ENCODE peak calls at places on chromosomes 6 and 20, in nine cellular contexts. One of them, this sample, is unnamed.

GRCh38 chr6:144190593-144190992 is 40.3 kb downstream of the STX11 start:
- DNase-seq in WTC11: no peak
- DNase-seq in HepG2: no peak
- DNase-seq in GM12878: no peak
- DNase-seq in A549: no peak
- DNase-seq in SK-N-SH: no peak
- DNase-seq in K562: no peak
- DNase-seq in HCT116: no peak
- DNase-seq in NB4: no peak
- DNase-seq in this sample: peak; percentile 95

GRCh38 chr6:2749972-2750600 is 636 bp downstream of the MYLK4 start:
- DNase-seq in WTC11: peak; percentile 62
- DNase-seq in HepG2: peak; percentile 46
- DNase-seq in GM12878: no peak
- DNase-seq in A549: peak; percentile 32
- DNase-seq in SK-N-SH: peak; percentile 55
- DNase-seq in K562: peak; percentile 71
- DNase-seq in HCT116: peak; percentile 43
- DNase-seq in NB4: peak; percentile 82
- DNase-seq in this sample: peak; percentile 65

GRCh38 chr6:89999154-89999553 is 104.9 kb downstream of the GJA10 start:
- DNase-seq in WTC11: no peak
- DNase-seq in HepG2: no peak
- DNase-seq in GM12878: no peak
- DNase-seq in A549: no peak
- DNase-seq in SK-N-SH: no peak
- DNase-seq in K562: peak; percentile 20
- DNase-seq in HCT116: peak; percentile 54
- DNase-seq in NB4: no peak
- DNase-seq in this sample: no peak

GRCh38 chr6:6277418-6277817 is 43.0 kb downstream of the F13A1 start:
- DNase-seq in WTC11: no peak
- DNase-seq in HepG2: no peak
- DNase-seq in GM12878: no peak
- DNase-seq in A549: no peak
- DNase-seq in SK-N-SH: no peak
- DNase-seq in K562: no peak
- DNase-seq in HCT116: no peak
- DNase-seq in NB4: peak; percentile 71
- DNase-seq in this sample: no peak

GRCh38 chr6:105539879-105540278 is 137.0 kb upstream of the PREP start:
- DNase-seq in WTC11: no peak
- DNase-seq in HepG2: no peak
- DNase-seq in GM12878: no peak
- DNase-seq in A549: no peak
- DNase-seq in SK-N-SH: no peak
- DNase-seq in K562: no peak
- DNase-seq in HCT116: no peak
- DNase-seq in NB4: no peak
- DNase-seq in this sample: no peak

GRCh38 chr6:144305985-144306384 is 20.9 kb downstream of the UTRN start:
- DNase-seq in WTC11: no peak
- DNase-seq in HepG2: no peak
- DNase-seq in GM12878: peak; percentile 30
- DNase-seq in A549: no peak
- DNase-seq in SK-N-SH: no peak
- DNase-seq in K562: no peak
- DNase-seq in HCT116: no peak
- DNase-seq in NB4: no peak
- DNase-seq in this sample: no peak

GRCh38 chr6:131281471-131282270 is 146.4 kb downstream of the AKAP7 start:
- DNase-seq in WTC11: peak; percentile 59
- DNase-seq in HepG2: no peak
- DNase-seq in GM12878: no peak
- DNase-seq in A549: no peak
- DNase-seq in SK-N-SH: no peak
- DNase-seq in K562: no peak
- DNase-seq in HCT116: no peak
- DNase-seq in NB4: peak; percentile 82
- DNase-seq in this sample: peak; percentile 88

GRCh38 chr6:61809004-61809595 is 476.9 kb downstream of the KHDRBS2 start:
- DNase-seq in WTC11: no peak
- DNase-seq in HepG2: peak; percentile 45
- DNase-seq in GM12878: no peak
- DNase-seq in A549: peak; percentile 0
- DNase-seq in SK-N-SH: peak; percentile 2
- DNase-seq in K562: no peak
- DNase-seq in HCT116: no peak
- DNase-seq in NB4: peak; percentile 56
- DNase-seq in this sample: no peak

GRCh38 chr6:143027058-143027457 is 33.6 kb upstream of the AIG1 start:
- DNase-seq in WTC11: peak; percentile 62
- DNase-seq in HepG2: peak; percentile 38
- DNase-seq in GM12878: no peak
- DNase-seq in A549: no peak
- DNase-seq in SK-N-SH: no peak
- DNase-seq in K562: no peak
- DNase-seq in HCT116: peak; percentile 7
- DNase-seq in NB4: peak; percentile 56
- DNase-seq in this sample: peak; percentile 61

GRCh38 chr6:14638562-14638931 is 521.0 kb downstream of the CD83 start:
- DNase-seq in WTC11: no peak
- DNase-seq in HepG2: no peak
- DNase-seq in GM12878: no peak
- DNase-seq in A549: no peak
- DNase-seq in SK-N-SH: no peak
- DNase-seq in K562: no peak
- DNase-seq in HCT116: no peak
- DNase-seq in NB4: peak; percentile 42
- DNase-seq in this sample: no peak

GRCh38 chr6:132763269-132763668 is 5.6 kb upstream of the VNN2 start:
- DNase-seq in WTC11: no peak
- DNase-seq in HepG2: no peak
- DNase-seq in GM12878: peak; percentile 32
- DNase-seq in A549: no peak
- DNase-seq in SK-N-SH: no peak
- DNase-seq in K562: no peak
- DNase-seq in HCT116: no peak
- DNase-seq in NB4: peak; percentile 21
- DNase-seq in this sample: no peak

GRCh38 chr6:122580731-122581130 is 29.5 kb upstream of the PKIB start:
- DNase-seq in WTC11: no peak
- DNase-seq in HepG2: peak; percentile 4
- DNase-seq in GM12878: no peak
- DNase-seq in A549: no peak
- DNase-seq in SK-N-SH: no peak
- DNase-seq in K562: no peak
- DNase-seq in HCT116: peak; percentile 15
- DNase-seq in NB4: peak; percentile 13
- DNase-seq in this sample: no peak

GRCh38 chr20:2163757-2164156 is 62.1 kb downstream of the STK35 start:
- DNase-seq in WTC11: no peak
- DNase-seq in HepG2: no peak
- DNase-seq in GM12878: no peak
- DNase-seq in A549: no peak
- DNase-seq in SK-N-SH: no peak
- DNase-seq in K562: no peak
- DNase-seq in HCT116: no peak
- DNase-seq in NB4: no peak
- DNase-seq in this sample: no peak

DNA sequence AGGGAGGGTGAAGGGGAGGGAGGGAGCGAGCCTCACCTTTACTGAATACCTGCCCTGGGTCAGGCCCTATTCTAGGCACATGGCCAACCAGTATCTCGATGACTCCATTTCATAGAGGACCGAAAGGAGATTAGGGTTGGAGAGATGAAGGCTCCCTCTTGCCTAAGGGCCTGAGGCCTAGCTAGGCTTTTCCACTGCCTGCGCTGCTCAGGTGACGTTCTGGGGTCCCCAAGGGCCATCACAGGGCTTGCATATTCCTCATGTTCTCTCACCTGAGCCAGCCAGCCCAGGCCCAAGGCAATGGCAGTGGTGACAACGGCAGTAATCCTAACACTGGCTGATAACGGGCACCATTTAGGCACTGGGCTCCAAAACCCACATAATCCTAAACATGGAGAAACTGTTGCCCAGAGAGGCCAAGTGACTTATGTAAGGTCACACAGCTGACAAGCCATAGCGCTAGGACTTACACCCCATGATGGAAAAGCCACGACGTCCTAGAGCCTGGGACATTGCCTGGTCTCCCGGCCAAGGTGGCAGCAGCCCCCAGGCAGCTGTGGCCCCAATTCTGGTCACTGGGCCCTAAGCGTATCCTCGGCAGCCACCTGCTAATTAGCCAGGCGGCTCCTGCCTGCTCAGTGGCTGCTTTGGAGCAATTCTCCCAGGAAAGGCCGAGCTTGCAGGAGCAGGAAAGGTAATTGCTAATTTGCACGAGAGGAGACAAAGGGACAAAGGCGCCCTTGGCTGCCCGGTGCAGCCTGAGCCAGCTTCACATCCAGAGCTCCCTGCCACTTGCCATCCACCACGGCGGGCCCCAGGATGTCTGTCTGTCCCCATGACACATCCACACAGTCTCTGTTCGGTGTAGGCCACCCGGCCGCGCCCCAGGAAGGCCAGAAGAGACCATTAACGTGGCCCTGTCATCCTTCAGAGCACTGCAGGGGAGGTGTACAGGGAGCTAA is 21.5 kb downstream of the NOL4L start:
- DNase-seq in WTC11: no peak
- DNase-seq in HepG2: no peak
- DNase-seq in GM12878: no peak
- DNase-seq in A549: no peak
- DNase-seq in SK-N-SH: no peak
- DNase-seq in K562: no peak
- DNase-seq in HCT116: no peak
- DNase-seq in NB4: no peak
- DNase-seq in this sample: no peak
- TF ChIP-seq MAX in WTC11: no peak
- TF ChIP-seq MAX in HepG2: peak; percentile 41
- TF ChIP-seq MAX in GM12878: no peak
- TF ChIP-seq MAX in A549: no peak
- TF ChIP-seq MAX in SK-N-SH: no peak
- TF ChIP-seq MAX in K562: no peak
- TF ChIP-seq MAX in HCT116: no peak
- TF ChIP-seq MAX in NB4: no peak
- TF ChIP-seq MAX in this sample: no peak

GRCh38 chr6:84605308-84605707 is 159.1 kb downstream of the TBX18 start:
- DNase-seq in WTC11: no peak
- DNase-seq in HepG2: no peak
- DNase-seq in GM12878: no peak
- DNase-seq in A549: no peak
- DNase-seq in SK-N-SH: no peak
- DNase-seq in K562: no peak
- DNase-seq in HCT116: no peak
- DNase-seq in NB4: no peak
- DNase-seq in this sample: no peak
- TF ChIP-seq MAX in WTC11: no peak
- TF ChIP-seq MAX in HepG2: no peak
- TF ChIP-seq MAX in GM12878: no peak
- TF ChIP-seq MAX in A549: no peak
- TF ChIP-seq MAX in SK-N-SH: no peak
- TF ChIP-seq MAX in K562: no peak
- TF ChIP-seq MAX in HCT116: no peak
- TF ChIP-seq MAX in NB4: no peak
- TF ChIP-seq MAX in this sample: no peak

DNA sequence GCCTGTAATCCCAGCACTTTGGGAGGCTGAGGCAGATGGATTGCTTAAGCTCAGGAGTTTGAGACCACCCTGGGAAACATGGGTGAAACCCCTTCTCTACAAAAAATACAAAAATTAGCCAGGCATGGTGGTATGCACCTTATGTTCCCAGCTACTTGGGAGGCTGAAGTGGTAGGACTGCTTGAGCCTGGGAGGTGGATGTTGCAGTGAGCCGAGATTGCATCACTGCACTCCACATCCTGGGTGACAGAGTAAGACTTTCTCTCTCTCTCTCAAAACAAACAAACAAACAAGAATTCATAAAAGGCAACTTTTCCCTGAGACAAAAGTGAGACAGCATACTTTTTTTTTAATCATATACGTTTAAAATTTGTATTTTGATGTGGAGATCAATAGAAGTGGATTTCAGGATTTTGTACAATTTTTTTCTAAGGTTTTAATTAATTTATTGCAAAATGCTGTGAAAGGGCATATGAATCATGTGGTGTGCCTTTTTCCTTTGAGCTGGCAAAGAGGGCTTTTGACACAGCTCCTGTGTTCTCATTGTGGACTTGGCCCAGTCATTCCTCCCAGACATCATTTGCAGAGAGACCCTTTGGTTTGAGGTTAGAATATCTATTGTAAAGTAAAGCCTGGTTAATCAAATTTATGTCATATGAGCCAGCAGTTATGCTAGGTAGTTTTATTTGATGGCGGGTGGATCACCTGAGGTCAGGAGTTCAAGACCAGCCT is 77.1 kb downstream of the TULP4 start:
- DNase-seq in WTC11: no peak
- DNase-seq in HepG2: no peak
- DNase-seq in GM12878: no peak
- DNase-seq in A549: no peak
- DNase-seq in SK-N-SH: no peak
- DNase-seq in K562: no peak
- DNase-seq in HCT116: no peak
- DNase-seq in NB4: peak; percentile 62
- DNase-seq in this sample: no peak
- TF ChIP-seq MAX in WTC11: no peak
- TF ChIP-seq MAX in HepG2: no peak
- TF ChIP-seq MAX in GM12878: no peak
- TF ChIP-seq MAX in A549: no peak
- TF ChIP-seq MAX in SK-N-SH: no peak
- TF ChIP-seq MAX in K562: no peak
- TF ChIP-seq MAX in HCT116: no peak
- TF ChIP-seq MAX in NB4: no peak
- TF ChIP-seq MAX in this sample: no peak

GRCh38 chr6:71345505-71345904 is 56.9 kb downstream of the OGFRL1 start:
- DNase-seq in WTC11: no peak
- DNase-seq in HepG2: no peak
- DNase-seq in GM12878: no peak
- DNase-seq in A549: no peak
- DNase-seq in SK-N-SH: no peak
- DNase-seq in K562: no peak
- DNase-seq in HCT116: no peak
- DNase-seq in NB4: no peak
- DNase-seq in this sample: no peak

GRCh38 chr6:71349976-71350615 is 61.5 kb downstream of the OGFRL1 start:
- DNase-seq in WTC11: no peak
- DNase-seq in HepG2: no peak
- DNase-seq in GM12878: no peak
- DNase-seq in A549: no peak
- DNase-seq in SK-N-SH: no peak
- DNase-seq in K562: no peak
- DNase-seq in HCT116: no peak
- DNase-seq in NB4: no peak
- DNase-seq in this sample: peak; percentile 29

GRCh38 chr6:71346034-71346680 is 57.5 kb downstream of the OGFRL1 start:
- DNase-seq in WTC11: no peak
- DNase-seq in HepG2: no peak
- DNase-seq in GM12878: no peak
- DNase-seq in A549: no peak
- DNase-seq in SK-N-SH: no peak
- DNase-seq in K562: no peak
- DNase-seq in HCT116: no peak
- DNase-seq in NB4: no peak
- DNase-seq in this sample: no peak

GRCh38 chr6:71349395-71349794 is 60.8 kb downstream of the OGFRL1 start:
- DNase-seq in WTC11: no peak
- DNase-seq in HepG2: peak; percentile 2
- DNase-seq in GM12878: no peak
- DNase-seq in A549: no peak
- DNase-seq in SK-N-SH: peak; percentile 4
- DNase-seq in K562: no peak
- DNase-seq in HCT116: peak; percentile 16
- DNase-seq in NB4: peak; percentile 45
- DNase-seq in this sample: peak; percentile 53

GRCh38 chr6:71347119-71347518 is 58.5 kb downstream of the OGFRL1 start:
- DNase-seq in WTC11: no peak
- DNase-seq in HepG2: no peak
- DNase-seq in GM12878: no peak
- DNase-seq in A549: no peak
- DNase-seq in SK-N-SH: no peak
- DNase-seq in K562: no peak
- DNase-seq in HCT116: no peak
- DNase-seq in NB4: no peak
- DNase-seq in this sample: no peak
- TF ChIP-seq MAX in WTC11: no peak
- TF ChIP-seq MAX in HepG2: no peak
- TF ChIP-seq MAX in GM12878: no peak
- TF ChIP-seq MAX in A549: no peak
- TF ChIP-seq MAX in SK-N-SH: no peak
- TF ChIP-seq MAX in K562: no peak
- TF ChIP-seq MAX in HCT116: no peak
- TF ChIP-seq MAX in NB4: no peak
- TF ChIP-seq MAX in this sample: no peak